ENCODE peak calls at places on chromosome 7, in seven cellular contexts. P is BE2C; R is AG09309; N is Peyer's patch; U is CD8-positive, alpha-beta T cell; K is tibial artery; Y is ovary. J is an unnamed sample.
A peak's percentile ranks its signal among the peaks of the same experiment; 100 is the strongest.

GRCh38 chr7:497946-498655 is 21.5 kb downstream of the PDGFA start:
- DNase-seq in P (no peak), R (no peak), N (peak; percentile 31), U (no peak), K (peak; percentile 51), Y (no peak), J (no peak)

GRCh38 chr7:144827581-144828139 is 8.2 kb downstream of the TPK1 start:
- DNase-seq in P (no peak), R (no peak), N (no peak), U (no peak), K (no peak), Y (no peak), J (no peak)

GRCh38 chr7:102272075-102272916 is 14.4 kb upstream of the SH2B2 start:
- DNase-seq in P (peak; percentile 89), R (peak; percentile 28), N (peak; percentile 86), U (peak; percentile 51), K (peak; percentile 84), Y (peak; percentile 77), J (no peak)

GRCh38 chr7:143462045-143462444 is 15.6 kb upstream of the TAS2R41 start:
- DNase-seq in P (no peak), R (no peak), N (no peak), U (no peak), K (no peak), Y (no peak), J (no peak)

GRCh38 chr7:79531116-79531515 is 77.6 kb upstream of the MAGI2 start:
- DNase-seq in P (no peak), R (no peak), N (no peak), U (no peak), K (no peak), Y (no peak), J (no peak)

GRCh38 chr7:158312789-158313188 is 274.8 kb downstream of the PTPRN2 start:
- DNase-seq in P (no peak), R (no peak), N (no peak), U (no peak), K (no peak), Y (no peak), J (no peak)

GRCh38 chr7:88477957-88478356 is 171.3 kb upstream of the STEAP4 start:
- DNase-seq in P (no peak), R (no peak), N (no peak), U (no peak), K (no peak), Y (no peak), J (no peak)

GRCh38 chr7:148918058-148918596 is 34.0 kb upstream of the EZH2 start:
- DNase-seq in P (no peak), R (no peak), N (no peak), U (no peak), K (no peak), Y (no peak), J (no peak)

GRCh38 chr7:27808626-27809025 is 68.7 kb downstream of the TAX1BP1 start:
- DNase-seq in P (no peak), R (peak; percentile 39), N (no peak), U (no peak), K (no peak), Y (no peak), J (no peak)

GRCh38 chr7:120996333-120996982 is 7.9 kb downstream of the CPED1 start:
- DNase-seq in P (no peak), R (peak; percentile 74), N (no peak), U (no peak), K (peak; percentile 84), Y (peak; percentile 78), J (no peak)

GRCh38 chr7:50653997-50654425 is 88.8 kb upstream of the DDC start:
- DNase-seq in P (no peak), R (no peak), N (no peak), U (no peak), K (peak; percentile 89), Y (peak; percentile 48), J (no peak)

GRCh38 chr7:73735526-73735905 is 3.1 kb downstream of the ABHD11 start:
- DNase-seq in P (no peak), R (no peak), N (no peak), U (no peak), K (no peak), Y (no peak), J (no peak)

GRCh38 chr7:137846588-137847417 is at the start of gene DGKI:
- DNase-seq in P (peak; percentile 73), R (no peak), N (peak; percentile 50), U (no peak), K (no peak), Y (peak; percentile 5), J (no peak)

GRCh38 chr7:3154881-3155494 is 111.3 kb upstream of the CARD11 start:
- DNase-seq in P (peak; percentile 20), R (peak; percentile 2), N (no peak), U (peak; percentile 27), K (no peak), Y (no peak), J (peak; percentile 34)

GRCh38 chr7:55657654-55658053 is 85.4 kb upstream of the VOPP1 start:
- DNase-seq in P (no peak), R (no peak), N (no peak), U (no peak), K (no peak), Y (no peak), J (no peak)

GRCh38 chr7:18535811-18536413 is 40.4 kb downstream of the HDAC9 start:
- DNase-seq in P (no peak), R (no peak), N (no peak), U (no peak), K (no peak), Y (no peak), J (no peak)

GRCh38 chr7:101681170-101682007 is 52.3 kb upstream of the MYL10 start:
- DNase-seq in P (peak; percentile 84), R (peak; percentile 80), N (no peak), U (no peak), K (peak; percentile 93), Y (peak; percentile 11), J (no peak)

GRCh38 chr7:88219781-88220747 is at the start of gene SRI:
- DNase-seq in P (peak; percentile 93), R (peak; percentile 31), N (peak; percentile 95), U (peak; percentile 87), K (peak; percentile 90), Y (peak; percentile 74), J (peak; percentile 49)

GRCh38 chr7:5750026-5750425 is 31.4 kb downstream of the RNF216 start:
- DNase-seq in P (no peak), R (no peak), N (no peak), U (no peak), K (no peak), Y (no peak), J (no peak)
- H3K4me3 ChIP-seq in P (no peak overlapping the region), R (no peak overlapping the region), N (no peak overlapping the region), U (no peak overlapping the region), K (no peak overlapping the region), Y (no peak overlapping the region), J (no peak overlapping the region)

GRCh38 chr7:78041409-78041808 is 242.8 kb downstream of the PHTF2 start:
- DNase-seq in P (no peak), R (no peak), N (no peak), U (no peak), K (no peak), Y (no peak), J (no peak)

GRCh38 chr7:78038465-78039080 is 240.0 kb downstream of the PHTF2 start:
- DNase-seq in P (no peak), R (no peak), N (no peak), U (no peak), K (no peak), Y (no peak), J (no peak)

GRCh38 chr7:78037603-78038002 is 239.0 kb downstream of the PHTF2 start:
- DNase-seq in P (no peak), R (no peak), N (no peak), U (no peak), K (no peak), Y (no peak), J (no peak)

GRCh38 chr7:78043159-78043558 is 244.6 kb downstream of the PHTF2 start:
- DNase-seq in P (no peak), R (no peak), N (no peak), U (no peak), K (no peak), Y (no peak), J (no peak)

GRCh38 chr7:78039791-78040776 is 241.5 kb downstream of the PHTF2 start:
- DNase-seq in P (peak; percentile 19), R (no peak), N (peak; percentile 55), U (peak; percentile 24), K (no peak), Y (no peak), J (peak; percentile 12)
- TF ChIP-seq CTCF in P (peak; percentile 39), R (peak; percentile 43), N (peak; percentile 39), U (peak; percentile 79), K (peak; percentile 58), Y (no peak), J (peak; percentile 89)

DNA sequence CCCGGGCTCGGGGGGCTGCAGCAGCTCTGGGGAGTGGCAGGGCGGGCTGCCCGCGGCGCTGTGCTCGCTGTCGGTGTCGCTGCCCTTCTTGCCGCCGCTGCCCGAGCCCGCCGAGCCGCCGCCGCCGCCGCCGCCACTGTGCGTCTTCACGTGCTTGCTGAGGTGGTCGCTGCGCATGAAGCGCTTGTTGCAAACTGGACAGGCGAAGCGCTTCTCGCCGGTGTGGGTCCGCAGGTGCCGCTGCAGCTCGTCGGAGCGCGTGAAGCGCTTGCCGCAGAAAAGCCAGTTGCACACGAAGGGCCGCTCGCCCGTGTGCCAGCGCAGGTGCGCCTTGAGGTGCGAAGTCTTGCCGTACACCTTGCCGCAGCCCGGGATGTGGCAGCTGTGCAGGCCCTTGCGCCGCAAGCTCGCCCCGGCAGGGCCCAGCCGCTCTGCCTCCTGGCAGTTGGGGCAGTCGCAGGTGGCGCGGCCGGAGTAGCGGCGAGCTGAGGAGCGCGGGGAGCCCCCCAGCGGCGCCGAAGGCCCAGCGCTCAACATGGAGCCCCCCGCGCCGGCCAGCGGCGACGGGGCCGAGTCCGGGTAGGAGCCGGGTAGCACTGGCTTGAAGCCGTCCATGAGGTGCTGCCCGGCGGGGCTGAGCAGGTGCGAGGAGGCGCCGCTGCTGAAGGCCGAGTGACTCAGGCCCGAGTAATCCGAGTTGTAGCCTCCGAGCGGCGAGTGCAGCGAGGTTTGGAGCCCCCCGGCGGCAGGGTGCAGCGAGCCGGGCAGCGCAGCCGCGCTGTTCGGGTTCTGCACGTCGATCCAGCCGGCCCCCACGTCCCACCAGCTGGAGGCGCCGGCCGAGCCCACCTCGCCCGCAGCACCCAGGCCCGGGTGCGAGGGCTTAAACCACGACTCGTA is 2.1 kb downstream of the SP8 start:
- DNase-seq in P (no peak), R (no peak), N (peak; percentile 51), U (no peak), K (no peak), Y (no peak), J (no peak)
- H3K4me3 ChIP-seq in P (no peak overlapping the region), R (no peak overlapping the region), N (peak overlapping the region; percentile 44), U (no peak overlapping the region), K (peak overlapping the region; percentile 26), Y (no peak overlapping the region), J (no peak overlapping the region)

DNA sequence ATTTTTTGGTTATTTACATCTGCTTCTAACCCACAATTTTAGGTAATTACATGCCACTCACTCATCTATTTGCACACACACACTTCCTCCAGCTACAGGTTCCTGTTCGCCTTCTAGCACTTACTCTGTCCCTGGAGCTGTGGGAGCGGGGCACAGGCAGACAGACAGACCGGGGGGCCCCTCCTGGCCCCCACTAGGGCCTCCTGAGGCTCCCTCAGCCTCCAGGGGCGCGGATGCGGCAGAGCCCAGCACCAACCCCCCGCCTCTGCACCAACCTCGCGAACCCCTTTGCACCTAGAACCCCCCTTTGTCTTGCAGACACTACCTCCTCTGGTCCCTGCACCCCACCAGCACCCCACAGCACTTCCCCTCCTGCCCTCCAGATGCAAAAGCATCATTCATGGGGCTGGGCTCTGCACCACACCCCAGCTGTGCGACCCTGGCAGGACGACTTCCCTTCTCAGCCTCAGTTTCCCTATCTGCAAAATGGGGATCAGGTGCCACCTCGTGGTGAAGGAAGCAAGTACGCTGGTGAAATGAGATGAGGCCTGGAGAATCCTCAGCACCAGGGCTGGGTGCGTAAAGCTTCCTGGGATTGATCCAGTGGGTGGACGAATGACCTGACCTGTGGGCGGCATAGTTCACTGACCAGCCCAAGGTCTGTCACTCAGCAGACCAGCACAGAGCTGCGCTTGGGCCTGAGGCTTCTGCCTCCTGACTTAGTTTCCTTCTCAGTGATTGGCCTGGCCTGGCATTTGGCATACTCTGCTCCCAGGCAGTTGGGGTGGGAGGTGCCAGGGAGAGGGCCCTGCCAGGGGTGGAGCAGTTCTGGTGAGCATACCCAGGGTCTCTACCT is 37.9 kb downstream of the ELFN1 start:
- DNase-seq in P (peak; percentile 6), R (no peak), N (peak; percentile 24), U (no peak), K (peak; percentile 49), Y (no peak), J (no peak)
- TF ChIP-seq CTCF in P (peak; percentile 20), R (no peak), N (no peak), U (no peak), K (peak; percentile 9), Y (no peak), J (peak; percentile 34)

J was measured in GM12864.